ENCODE peak calls at places on chromosomes 5 and 9, in six cellular contexts. N is GM23338, F is uterus, U is IMR-90, K is Peyer's patch, G is stomach. T is an unnamed sample. For H3K4me1, the result is how much of the 10 kb centered on the place peaks cover.

GRCh38 chr5:172931001-172931536 is 28.2 kb upstream of the RPL26L1 start:
- DNase-seq in N (no peak), F (no peak), U (peak), K (no peak), G (no peak), T (no peak)

GRCh38 chr9:71758785-71759184 is 9.5 kb downstream of the CEMIP2 start:
- DNase-seq in N (no peak), F (no peak), U (peak), K (no peak), G (no peak), T (peak)

GRCh38 chr5:172881691-172882370 is 47.8 kb downstream of the ERGIC1 start:
- DNase-seq in N (no peak), F (no peak), U (peak), K (no peak), G (peak), T (no peak)

GRCh38 chr5:64814073-64814472 is 45.3 kb downstream of the CWC27 start:
- DNase-seq in N (no peak), F (no peak), U (no peak), K (no peak), G (no peak), T (no peak)

GRCh38 chr5:32642276-32643002 is 57.1 kb downstream of the SUB1 start:
- DNase-seq in N (no peak), F (no peak), U (peak), K (no peak), G (no peak), T (no peak)

GRCh38 chr9:105296889-105297288 is 52.4 kb downstream of the SLC44A1 start:
- DNase-seq in N (peak), F (no peak), U (peak), K (no peak), G (no peak), T (no peak)

GRCh38 chr9:95048225-95049087 is 269.1 kb downstream of the FANCC start:
- DNase-seq in N (peak), F (peak), U (no peak), K (peak), G (peak), T (peak)

GRCh38 chr5:2530609-2531008 is 220.9 kb downstream of the IRX2 start:
- DNase-seq in N (no peak), F (no peak), U (no peak), K (no peak), G (no peak), T (no peak)

GRCh38 chr9:94084314-94084713 is at the start of gene PTPDC1:
- DNase-seq in N (peak), F (no peak), U (peak), K (no peak), G (no peak), T (no peak)

GRCh38 chr9:15935661-15936315 is 382.9 kb downstream of the CCDC171 start:
- DNase-seq in N (no peak), F (no peak), U (no peak), K (no peak), G (no peak), T (no peak)

GRCh38 chr9:131429121-131430012 is 35.5 kb downstream of the PRRC2B start:
- DNase-seq in N (no peak), F (no peak), U (peak), K (no peak), G (no peak), T (no peak)

GRCh38 chr5:68911840-68912690 is 181.7 kb upstream of the SLC30A5 start:
- DNase-seq in N (no peak), F (no peak), U (peak), K (no peak), G (no peak), T (no peak)

GRCh38 chr9:89277454-89277853 is 33.5 kb upstream of the CKS2 start:
- DNase-seq in N (no peak), F (no peak), U (peak), K (no peak), G (peak), T (no peak)

GRCh38 chr9:133928248-133928764 is 63.8 kb downstream of the VAV2 start:
- DNase-seq in N (no peak), F (no peak), U (no peak), K (no peak), G (no peak), T (no peak)

GRCh38 chr5:148746826-148747535 is 79.4 kb upstream of the ADRB2 start:
- DNase-seq in N (no peak), F (no peak), U (peak), K (no peak), G (no peak), T (no peak)

GRCh38 chr5:109876941-109877669 is 187.4 kb downstream of the MAN2A1 start:
- DNase-seq in N (no peak), F (no peak), U (peak), K (no peak), G (no peak), T (no peak)

GRCh38 chr9:108552459-108553040 is 303.2 kb downstream of the ACTL7B start:
- DNase-seq in N (no peak), F (peak), U (peak), K (no peak), G (peak), T (peak)

GRCh38 chr5:80961376-80962281 is 1.5 kb downstream of the RASGRF2 start:
- DNase-seq in N (no peak), F (no peak), U (peak), K (no peak), G (no peak), T (peak)

GRCh38 chr9:136393531-136393930 is 6.4 kb downstream of the SNAPC4 start:
- DNase-seq in N (no peak), F (no peak), U (no peak), K (no peak), G (no peak), T (no peak)

GRCh38 chr9:122406264-122406890 is 35.6 kb downstream of the PTGS1 start:
- DNase-seq in N (no peak), F (no peak), U (no peak), K (no peak), G (no peak), T (no peak)

GRCh38 chr9:20382460-20383071 is 239.7 kb downstream of the MLLT3 start:
- DNase-seq in N (peak), F (no peak), U (peak), K (no peak), G (no peak), T (no peak)

GRCh38 chr5:67636850-67637524 is 440.4 kb upstream of the CD180 start:
- DNase-seq in N (no peak), F (no peak), U (no peak), K (no peak), G (no peak), T (no peak)

GRCh38 chr5:14551211-14551610 is 30.4 kb upstream of the OTULINL start:
- DNase-seq in N (no peak), F (no peak), U (no peak), K (no peak), G (no peak), T (no peak)

GRCh38 chr5:98794414-98795080 is 21.1 kb downstream of the RGMB start:
- DNase-seq in N (no peak), F (no peak), U (no peak), K (no peak), G (no peak), T (no peak)

GRCh38 chr5:45521067-45521466 is 175.1 kb downstream of the HCN1 start:
- DNase-seq in N (peak), F (no peak), U (peak), K (no peak), G (no peak), T (no peak)

GRCh38 chr5:124871299-124871698 is 124.9 kb upstream of the ZNF608 start:
- DNase-seq in N (no peak), F (no peak), U (peak), K (no peak), G (no peak), T (no peak)

GRCh38 chr5:157266286-157267007 is 524 bp downstream of the CYFIP2 start:
- DNase-seq in N (peak), F (peak), U (no peak), K (peak), G (peak), T (peak)
- H3K4me1 ChIP-seq in N (under half), F (under half), U (under half), K (under half), G (under half), T (under half)

GRCh38 chr9:36748322-36748899 is 175.7 kb downstream of the MELK start:
- DNase-seq in N (peak), F (no peak), U (peak), K (no peak), G (peak), T (peak)
- H3K4me1 ChIP-seq in N (under half), F (under half), U (under half), K (under half), G (under half), T (under half)

DNA sequence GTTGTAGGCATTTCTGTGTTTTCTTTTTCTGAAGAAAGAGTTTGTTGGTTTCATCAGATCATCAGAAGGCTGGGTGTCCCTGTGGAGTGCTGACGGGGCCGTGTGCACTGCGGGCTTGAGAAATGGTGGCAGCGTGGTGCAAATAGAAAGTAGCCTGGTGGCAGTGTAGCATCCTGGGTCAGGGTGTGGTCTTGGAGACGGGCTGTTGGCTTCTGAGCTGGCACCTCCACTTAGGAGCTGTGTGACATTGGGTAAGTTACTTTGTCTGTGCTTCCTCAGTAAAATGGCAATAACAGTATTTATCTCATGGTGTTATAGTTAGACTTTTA is 10.0 kb upstream of the NDST1 start:
- DNase-seq in N (no peak), F (no peak), U (no peak), K (no peak), G (no peak), T (no peak)
- H3K4me1 ChIP-seq in N (under half), F (under half), U (half or more), K (under half), G (half or more), T (under half)

DNA sequence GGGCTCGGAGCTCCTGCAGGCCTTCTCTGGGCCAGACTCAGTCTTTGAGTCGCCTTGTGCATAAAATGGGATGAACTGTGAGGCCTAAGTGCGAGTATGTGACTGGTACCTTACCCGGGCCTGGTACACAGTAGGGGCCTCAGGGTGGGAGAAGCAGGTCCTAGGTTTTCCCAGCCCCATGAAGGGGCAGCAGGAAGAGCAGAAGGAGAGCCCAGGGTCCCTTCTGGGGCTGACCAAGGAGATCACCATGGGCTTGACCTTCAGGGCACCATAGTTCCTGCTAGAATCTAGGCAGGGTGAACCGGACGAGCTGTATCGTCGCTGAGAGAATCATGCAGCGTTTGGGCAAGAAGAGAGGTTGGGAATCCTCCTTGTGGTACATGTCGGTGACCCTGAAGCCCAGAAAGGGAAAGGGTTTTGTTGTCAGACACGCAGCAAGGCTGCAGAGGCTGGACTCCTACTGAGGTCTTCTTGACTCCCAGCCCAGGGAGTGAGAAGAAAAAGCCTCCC is 373 bp upstream of the PHYKPL start:
- DNase-seq in N (no peak), F (no peak), U (no peak), K (no peak), G (no peak), T (no peak)
- H3K4me1 ChIP-seq in N (under half), F (under half), U (under half), K (under half), G (half or more), T (under half)

DNA sequence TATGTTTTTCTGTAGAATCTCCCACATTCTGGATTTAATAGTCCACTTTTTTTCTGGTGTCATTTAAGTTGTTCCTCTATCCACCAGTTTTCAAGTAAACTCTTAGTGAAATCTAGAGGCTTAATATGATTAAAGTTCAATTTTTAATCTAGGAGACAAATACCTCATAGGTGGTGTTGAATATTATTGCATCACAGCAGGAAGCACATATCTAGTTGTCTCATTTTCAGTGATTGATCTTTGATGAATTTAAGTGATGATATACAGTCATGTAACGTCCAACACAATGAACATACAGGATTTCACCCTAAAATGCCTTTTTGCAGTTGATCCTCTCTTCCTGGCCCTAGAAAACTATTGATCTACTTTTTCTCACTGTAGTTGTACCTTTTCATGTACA is 152.3 kb downstream of the NIPBL start:
- DNase-seq in N (no peak), F (no peak), U (no peak), K (no peak), G (no peak), T (no peak)
- H3K4me1 ChIP-seq in N (under half), F (under half), U (under half), K (under half), G (under half), T (under half)

T was measured in mucosa of descending colon.